ENCODE peak calls at places on chromosomes 7 and 10, in five cellular contexts. K is Panc1, T is fibroblast of lung, G is IMR-90, F is astrocyte of the cerebellum. V is an unnamed sample.

GRCh38 chr7:139994356-139994755 is 68.4 kb downstream of the PARP12 start:
- DNase-seq in K (no peak), T (no peak), G (no peak), F (no peak), V (no peak)

GRCh38 chr10:12390733-12391132 is 41.4 kb downstream of the CAMK1D start:
- DNase-seq in K (no peak), T (no peak), G (peak), F (peak), V (no peak)

GRCh38 chr10:59405235-59405634 is 42.9 kb upstream of the FAM13C start:
- DNase-seq in K (no peak), T (no peak), G (no peak), F (no peak), V (no peak)

GRCh38 chr7:67937717-67938191 is 941.1 kb downstream of the TYW1 start:
- DNase-seq in K (peak), T (peak), G (peak), F (peak), V (peak)

GRCh38 chr7:135076882-135077281 is 71.0 kb upstream of the TMEM140 start:
- DNase-seq in K (no peak), T (no peak), G (no peak), F (no peak), V (no peak)

GRCh38 chr7:30074422-30075030 is 46.3 kb downstream of the PLEKHA8 start:
- DNase-seq in K (peak), T (peak), G (peak), F (peak), V (peak)

GRCh38 chr10:124992462-124993344 is 50.8 kb downstream of the ZRANB1 start:
- DNase-seq in K (peak), T (peak), G (peak), F (peak), V (peak)

GRCh38 chr10:10792681-10793080 is 225.0 kb upstream of the CELF2 start:
- DNase-seq in K (no peak), T (peak), G (peak), F (peak), V (peak)

GRCh38 chr10:95284807-95285206 is 6.0 kb downstream of the PDLIM1 start:
- DNase-seq in K (no peak), T (no peak), G (no peak), F (no peak), V (no peak)

GRCh38 chr7:101924171-101924570 is 106.7 kb downstream of the CUX1 start:
- DNase-seq in K (peak), T (peak), G (peak), F (no peak), V (no peak)

GRCh38 chr7:86904949-86905834 is 154.3 kb downstream of the ELAPOR2 start:
- DNase-seq in K (no peak), T (peak), G (peak), F (no peak), V (peak)

GRCh38 chr10:121942749-121943148 is 14.9 kb upstream of the ATE1 start:
- DNase-seq in K (no peak), T (peak), G (peak), F (peak), V (peak)

GRCh38 chr10:29612657-29613056 is 22.1 kb downstream of the SVIL start:
- DNase-seq in K (no peak), T (no peak), G (no peak), F (no peak), V (no peak)

GRCh38 chr7:98568891-98569290 is 48.2 kb upstream of the NPTX2 start:
- DNase-seq in K (no peak), T (no peak), G (no peak), F (no peak), V (no peak)

GRCh38 chr7:29854257-29854938 is 48.1 kb downstream of the WIPF3 start:
- DNase-seq in K (no peak), T (peak), G (no peak), F (peak), V (peak)

GRCh38 chr7:15490261-15490660 is 71.6 kb downstream of the AGMO start:
- DNase-seq in K (no peak), T (no peak), G (no peak), F (no peak), V (no peak)

GRCh38 chr7:431658-432111 is 88.0 kb downstream of the PDGFA start:
- DNase-seq in K (no peak), T (no peak), G (no peak), F (no peak), V (no peak)

GRCh38 chr10:77156406-77156879 is 481.2 kb downstream of the KCNMA1 start:
- DNase-seq in K (no peak), T (peak), G (peak), F (peak), V (peak)

GRCh38 chr10:43377393-43377883 is 6.0 kb downstream of the FXYD4 start:
- DNase-seq in K (no peak), T (no peak), G (no peak), F (no peak), V (no peak)

GRCh38 chr7:38127216-38128207 is 50.5 kb upstream of the STARD3NL start:
- DNase-seq in K (no peak), T (no peak), G (no peak), F (no peak), V (no peak)

GRCh38 chr10:101535949-101536348 is 52.1 kb downstream of the POLL start:
- DNase-seq in K (no peak), T (no peak), G (no peak), F (no peak), V (no peak)

GRCh38 chr7:22433710-22434460 is 66.1 kb downstream of the STEAP1B start:
- DNase-seq in K (no peak), T (peak), G (peak), F (no peak), V (peak)

GRCh38 chr10:72792288-72792687 is 100.3 kb downstream of the MCU start:
- DNase-seq in K (no peak), T (no peak), G (peak), F (no peak), V (no peak)

GRCh38 chr7:6618621-6619020 is 3.2 kb downstream of the ZNF853 start:
- DNase-seq in K (no peak), T (no peak), G (peak), F (no peak), V (no peak)

GRCh38 chr10:33122014-33122788 is 164.2 kb upstream of the ITGB1 start:
- DNase-seq in K (no peak), T (peak), G (peak), F (peak), V (peak)

GRCh38 chr7:372546-372938 is 82.6 kb downstream of the FOXL3 start:
- DNase-seq in K (no peak), T (no peak), G (no peak), F (no peak), V (no peak)

GRCh38 chr7:20784311-20785210 is 2.1 kb downstream of the SP8 start:
- DNase-seq in K (no peak), T (no peak), G (no peak), F (no peak), V (no peak)

GRCh38 chr10:106355450-106355849 is 809.1 kb downstream of the SORCS1 start:
- DNase-seq in K (no peak), T (no peak), G (no peak), F (no peak), V (peak)

GRCh38 chr10:97138777-97139317 is 46.9 kb downstream of the SLIT1 start:
- DNase-seq in K (no peak), T (no peak), G (no peak), F (no peak), V (no peak)

GRCh38 chr7:66575398-66575797 is 53.3 kb upstream of the KCTD7 start:
- DNase-seq in K (no peak), T (no peak), G (no peak), F (no peak), V (no peak)

GRCh38 chr7:22413211-22413610 is 56.3 kb upstream of the RAPGEF5 start:
- DNase-seq in K (no peak), T (no peak), G (no peak), F (no peak), V (no peak)

GRCh38 chr7:98483276-98483963 is 82.5 kb upstream of the BAIAP2L1 start:
- DNase-seq in K (no peak), T (no peak), G (no peak), F (no peak), V (no peak)

GRCh38 chr7:134029-134428 is 58.3 kb upstream of the FAM20C start:
- DNase-seq in K (no peak), T (no peak), G (no peak), F (no peak), V (no peak)

GRCh38 chr7:66523409-66523808 is 105.3 kb upstream of the KCTD7 start:
- DNase-seq in K (no peak), T (no peak), G (no peak), F (no peak), V (no peak)

GRCh38 chr10:110350812-110351211 is 46.1 kb upstream of the SMNDC1 start:
- DNase-seq in K (no peak), T (no peak), G (peak), F (no peak), V (no peak)

GRCh38 chr10:104589871-104590270 is 51.2 kb upstream of the SORCS3 start:
- DNase-seq in K (no peak), T (peak), G (peak), F (peak), V (peak)

DNA sequence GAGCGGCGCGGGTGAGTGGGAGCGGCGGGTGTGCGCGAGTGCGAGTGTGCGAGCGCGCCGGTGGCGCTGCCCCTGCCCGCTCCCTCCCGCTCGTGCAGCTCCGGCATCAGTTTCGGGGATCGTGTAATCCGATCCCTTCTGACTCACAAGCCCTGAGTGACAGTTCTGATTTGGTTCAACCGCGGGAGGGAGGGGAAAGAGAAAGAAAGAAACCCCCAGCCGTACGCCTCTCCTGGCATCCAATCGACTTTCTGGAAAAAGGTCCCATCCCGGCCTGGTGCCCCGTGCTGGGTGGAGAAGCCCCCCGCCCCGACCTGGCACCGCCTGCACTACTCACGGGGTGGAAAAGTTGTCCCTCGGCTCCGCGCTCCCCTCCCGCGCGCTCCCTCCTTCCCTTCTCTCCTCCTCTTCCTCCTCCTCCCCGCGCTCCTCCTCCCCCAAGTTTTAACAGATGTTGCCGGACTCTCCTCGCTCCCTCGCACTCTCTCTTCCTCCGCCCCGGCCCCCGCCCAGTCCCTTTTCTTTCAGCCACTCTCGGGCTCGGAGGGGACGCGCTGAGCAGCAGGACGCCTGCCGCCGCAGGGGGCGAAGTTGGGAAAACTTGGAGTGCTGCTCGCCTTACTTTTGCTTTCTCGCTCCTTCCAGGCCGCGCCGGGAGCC is at the start of gene GLI3:
- DNase-seq in K (no peak), T (peak), G (peak), F (peak), V (peak)
- TF ChIP-seq CTCF in K (no peak), T (peak), G (peak), F (no peak), V (no peak)

DNA sequence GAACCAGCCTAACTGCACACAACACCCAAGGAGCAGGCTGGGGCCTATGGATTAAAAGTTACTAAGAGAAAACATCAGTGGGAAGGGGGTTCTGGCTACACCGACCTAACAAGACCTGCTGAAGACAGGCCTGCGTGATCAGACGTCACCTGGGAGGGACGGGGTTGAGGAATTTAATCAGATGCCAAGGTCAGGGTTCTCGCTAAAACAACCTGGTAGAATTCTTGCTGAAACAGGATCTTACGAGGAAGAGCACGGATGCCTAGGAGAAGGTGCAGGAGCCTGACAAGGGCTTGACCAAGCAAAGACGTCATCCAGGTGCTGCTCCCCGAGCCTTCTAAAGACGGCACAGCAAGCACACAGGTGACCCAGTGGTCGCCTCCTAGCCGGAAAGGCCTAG is 1.6 kb downstream of the IDI2 start:
- DNase-seq in K (no peak), T (no peak), G (no peak), F (no peak), V (no peak)
- H3K4me3 ChIP-seq in K (no peak), T (no peak), G (no peak), F (no peak), V (no peak)

GRCh38 chr10:131858583-131859340 is 42.0 kb upstream of the PPP2R2D start:
- DNase-seq in K (no peak), T (no peak), G (no peak), F (no peak), V (no peak)
- TF ChIP-seq CTCF in K (no peak), T (no peak), G (no peak), F (no peak), V (no peak)

GRCh38 chr10:90858489-90858968 is 690 bp upstream of the HTR7 start:
- DNase-seq in K (no peak), T (no peak), G (no peak), F (no peak), V (peak)
- H3K4me3 ChIP-seq in K (peak), T (peak), G (peak), F (peak), V (peak)

V was measured in choroid plexus epithelial cell.